ENCODE peak calls at places on chromosomes 1 and 21, in four cellular contexts. V, R, J and F are unnamed samples.

GRCh38 chr1:87226341-87226760 is 102.3 kb upstream of the LMO4 start:
- DNase-seq in V (peak), R (no peak), J (no peak), F (peak)

GRCh38 chr1:168960595-168960994 is 145.9 kb upstream of the ATP1B1 start:
- DNase-seq in V (no peak), R (no peak), J (no peak), F (no peak)

GRCh38 chr1:176073524-176074157 is 133.4 kb downstream of the COP1 start:
- DNase-seq in V (peak), R (peak), J (peak), F (peak)

GRCh38 chr1:186620951-186621350 is 59.3 kb downstream of the PTGS2 start:
- DNase-seq in V (no peak), R (no peak), J (peak), F (peak)

GRCh38 chr1:193749868-193750267 is 563.5 kb upstream of the B3GALT2 start:
- DNase-seq in V (no peak), R (no peak), J (no peak), F (no peak)

GRCh38 chr1:3995141-3995780 is 95.2 kb upstream of the C1orf174 start:
- DNase-seq in V (no peak), R (no peak), J (no peak), F (no peak)

GRCh38 chr1:154863702-154864174 is 6.3 kb downstream of the KCNN3 start:
- DNase-seq in V (peak), R (peak), J (peak), F (peak)

GRCh38 chr21:27631471-27631870 is 664.6 kb upstream of the ADAMTS5 start:
- DNase-seq in V (no peak), R (no peak), J (no peak), F (peak)

GRCh38 chr1:51666463-51666862 is 49.6 kb downstream of the OSBPL9 start:
- DNase-seq in V (no peak), R (no peak), J (no peak), F (peak)

GRCh38 chr1:66563094-66563800 is 29.3 kb downstream of the SGIP1 start:
- DNase-seq in V (peak), R (no peak), J (no peak), F (peak)

GRCh38 chr1:173208146-173208545 is 1.0 kb upstream of the TNFSF4 start:
- DNase-seq in V (no peak), R (no peak), J (no peak), F (peak)

GRCh38 chr1:173204693-173205092 is 2.4 kb downstream of the TNFSF4 start:
- DNase-seq in V (no peak), R (no peak), J (no peak), F (no peak)

GRCh38 chr1:173202430-173203145 is 4.5 kb downstream of the TNFSF4 start:
- DNase-seq in V (peak), R (peak), J (no peak), F (peak)

GRCh38 chr1:173206816-173207595 is at the start of gene TNFSF4:
- DNase-seq in V (no peak), R (no peak), J (no peak), F (peak)

DNA sequence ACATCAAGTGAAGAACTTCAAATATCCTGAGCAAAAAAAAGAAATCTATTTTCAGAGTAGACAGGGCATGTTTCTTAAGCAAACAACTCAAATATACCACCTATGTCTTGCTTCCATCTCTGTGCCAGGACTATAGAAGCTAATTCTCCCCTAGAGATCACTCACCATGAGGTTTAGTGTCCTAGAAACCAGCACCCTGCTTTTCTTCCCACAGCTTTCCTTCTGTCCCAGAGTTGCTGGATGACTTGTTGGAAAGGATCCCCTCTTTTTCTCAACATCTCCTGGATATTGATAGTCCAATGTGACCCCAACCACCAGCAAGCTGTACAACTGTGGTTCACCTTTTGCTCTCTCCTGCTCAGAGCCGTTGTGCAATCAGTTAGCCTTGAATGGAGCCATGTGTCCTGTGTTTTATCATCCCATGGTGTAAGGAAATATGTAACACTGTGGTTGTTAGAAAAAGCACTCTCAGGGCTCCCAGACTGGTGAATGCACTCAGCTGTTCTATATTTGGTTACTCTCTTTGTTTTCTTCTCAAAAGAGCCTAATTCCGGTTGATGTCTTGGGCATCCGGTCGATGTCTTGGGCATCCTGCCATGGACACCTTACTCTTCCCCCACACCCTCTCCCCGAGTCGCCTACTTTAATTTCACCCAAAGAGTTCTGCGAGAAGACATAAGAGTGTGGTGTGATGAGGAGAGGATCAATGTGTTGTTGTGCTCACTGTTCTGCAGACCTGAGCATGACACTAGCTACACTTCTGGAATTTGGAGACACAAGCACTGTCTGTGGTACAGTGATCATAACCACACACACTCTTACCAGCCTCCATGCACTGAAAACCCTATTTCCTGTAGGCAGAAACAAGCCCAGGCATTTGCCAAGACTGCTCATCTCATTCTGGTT is 1.7 kb downstream of the TNFSF4 start:
- DNase-seq in V (no peak), R (no peak), J (no peak), F (peak)
- TF ChIP-seq ELK1 in V (no peak), R (no peak), J (no peak), F (no peak)

DNA sequence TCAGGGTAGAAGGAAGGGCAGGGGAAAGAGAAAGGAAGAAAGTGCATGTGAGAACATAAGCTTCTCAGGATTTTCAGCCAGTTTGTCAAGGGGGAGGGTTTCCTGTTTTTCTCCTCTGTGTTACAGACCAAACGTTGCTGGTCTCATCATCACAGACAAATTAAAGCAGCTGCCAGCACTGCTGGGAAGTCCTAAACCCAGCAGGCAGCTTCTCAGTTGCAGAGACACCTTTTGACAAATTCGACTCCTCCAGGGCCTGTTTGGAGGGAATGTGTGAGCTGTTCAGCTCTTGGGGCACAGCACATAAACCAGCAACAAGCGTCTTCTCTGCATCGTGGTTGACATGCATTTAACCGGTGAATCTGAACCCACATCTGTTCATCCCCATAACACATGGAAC is 454.5 kb upstream of the RUNX1 start:
- DNase-seq in V (no peak), R (no peak), J (no peak), F (peak)
- TF ChIP-seq ELK1 in V (no peak), R (no peak), J (no peak), F (no peak)

GRCh38 chr1:229108598-229109201 is 162.2 kb upstream of the RAB4A start:
- DNase-seq in V (no peak), R (no peak), J (no peak), F (no peak)

GRCh38 chr1:229107302-229107815 is 163.6 kb upstream of the RAB4A start:
- DNase-seq in V (no peak), R (no peak), J (no peak), F (no peak)

GRCh38 chr1:229107972-229108371 is 162.9 kb upstream of the RAB4A start:
- DNase-seq in V (no peak), R (no peak), J (no peak), F (no peak)

GRCh38 chr1:229110986-229111385 is 159.9 kb upstream of the RAB4A start:
- DNase-seq in V (no peak), R (no peak), J (no peak), F (no peak)

DNA sequence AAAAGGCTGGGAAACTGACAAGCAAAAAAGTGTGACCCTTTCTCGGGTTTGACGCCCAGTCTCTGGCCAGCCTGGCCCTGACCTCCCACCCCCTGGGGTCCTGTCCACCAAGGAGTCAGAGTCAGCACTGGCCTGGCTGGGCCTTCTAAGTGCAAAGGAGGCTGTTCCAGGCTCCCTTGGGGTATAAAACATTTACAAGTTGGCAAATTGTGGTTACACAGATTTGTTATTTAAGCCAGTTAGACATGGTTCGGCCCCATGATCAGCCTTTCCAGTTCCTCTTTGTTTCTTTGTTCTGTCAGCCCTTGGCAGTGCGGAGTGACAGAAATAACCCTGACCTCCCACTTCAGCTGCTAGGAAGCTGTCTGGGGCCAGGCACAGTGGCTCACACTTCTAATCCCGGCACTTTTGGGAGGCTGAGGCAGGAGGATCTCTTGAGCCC is 161.6 kb upstream of the RAB4A start:
- DNase-seq in V (no peak), R (no peak), J (no peak), F (no peak)
- TF ChIP-seq ELK1 in V (no peak), R (no peak), J (no peak), F (no peak)

DNA sequence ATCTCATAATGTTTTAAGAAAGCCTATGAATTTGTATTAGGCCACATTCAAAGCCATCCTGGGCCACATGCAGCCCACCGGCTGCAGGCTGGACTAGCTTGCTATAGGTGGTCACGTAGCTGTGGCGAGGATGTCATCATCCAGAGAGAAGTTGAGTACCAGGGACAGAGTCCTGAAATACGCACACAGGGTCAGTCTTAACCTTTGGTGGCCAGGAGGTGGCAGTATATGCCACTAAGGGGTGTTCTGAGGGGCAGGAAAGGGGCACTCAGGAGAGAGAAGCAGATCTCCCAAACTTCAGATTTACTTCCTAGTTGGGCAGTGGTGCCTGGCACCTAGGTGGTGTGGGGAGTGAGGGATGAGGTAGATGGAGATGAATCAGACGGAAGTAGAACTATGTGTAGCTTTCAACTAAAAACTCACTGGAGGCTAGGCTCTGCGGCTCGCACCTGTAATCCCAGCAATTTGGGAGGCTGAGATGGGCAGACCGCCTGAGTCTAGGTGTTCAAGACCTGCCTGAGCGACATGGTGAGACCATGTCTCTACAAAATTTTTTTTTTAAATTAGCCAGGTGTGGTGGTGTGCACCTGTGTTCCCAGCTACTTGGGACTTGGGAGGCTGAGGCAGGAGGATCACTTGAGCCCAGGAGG is 16.3 kb upstream of the CDK18 start:
- DNase-seq in V (peak), R (peak), J (no peak), F (peak)
- TF ChIP-seq ELK1 in V (no peak), R (no peak), J (no peak), F (no peak)